ENCODE peak calls at places on chromosome 19, in nine cellular contexts. A is hepatocyte, N is SK-N-SH, U is GM23338, S is neural progenitor cell, B is GM23248, R is MM.1S, X is HCT116, M is OCI-LY7. V is an unnamed sample. For H3K79me2 and H3K36me3, the result is how much of the 10 kb centered on the place peaks cover.

GRCh38 chr19:52992109-52993004 is 21.4 kb upstream of the ERVV-1 start:
- DNase-seq in S (peak), X (no peak), R (no peak), U (peak), B (peak), N (peak), M (no peak), A (peak), V (no peak)

GRCh38 chr19:53942001-53942786 is 20.5 kb upstream of the CACNG8 start:
- DNase-seq in A (peak), U (peak), N (peak), M (no peak), B (peak), R (no peak), S (peak), X (no peak), V (peak)

GRCh38 chr19:43640424-43640757 is 741 bp upstream of the CADM4 start:
- DNase-seq in R (no peak), A (no peak), S (no peak), B (no peak), U (peak), X (no peak), N (no peak), M (no peak), V (no peak)

GRCh38 chr19:55081773-55082022 is 6.0 kb downstream of the EPS8L1 start:
- DNase-seq in N (peak), R (no peak), A (no peak), X (no peak), B (no peak), M (no peak), U (no peak), S (no peak), V (no peak)

GRCh38 chr19:38932425-38933179 is 1.9 kb downstream of the MRPS12 start:
- DNase-seq in U (peak), M (peak), B (peak), S (peak), N (no peak), X (peak), R (peak), A (no peak), V (peak)

GRCh38 chr19:11418518-11419506 is at the start of gene RGL3:
- DNase-seq in U (peak), B (peak), N (peak), A (peak), M (no peak), R (no peak), X (no peak), S (peak), V (peak)

GRCh38 chr19:14333101-14333871 is 48.0 kb upstream of the ADGRE5 start:
- DNase-seq in N (peak), X (no peak), S (peak), M (no peak), B (peak), A (peak), R (no peak), U (peak), V (peak)

GRCh38 chr19:52307275-52307674 is 10.3 kb downstream of the ZNF480 start:
- DNase-seq in N (no peak), A (no peak), M (peak), R (no peak), X (peak), S (peak), U (peak), B (peak), V (no peak)

GRCh38 chr19:39424934-39425333 is 10.8 kb downstream of the RPS16 start:
- DNase-seq in X (no peak), N (peak), R (no peak), B (no peak), S (no peak), M (no peak), A (no peak), U (no peak), V (no peak)

GRCh38 chr19:38993271-38993670 is 17.7 kb upstream of the FBXO17 start:
- DNase-seq in U (no peak), A (peak), M (no peak), R (no peak), B (peak), X (no peak), S (no peak), N (no peak), V (peak)

GRCh38 chr19:45670670-45671453 is 2.8 kb downstream of the GIPR start:
- DNase-seq in B (peak), R (no peak), N (peak), X (peak), A (peak), U (peak), M (peak), S (peak), V (peak)

GRCh38 chr19:35404879-35405622 is 34.2 kb downstream of the GPR42 start:
- DNase-seq in U (peak), X (no peak), B (peak), S (peak), A (peak), M (no peak), R (no peak), N (no peak), V (peak)

GRCh38 chr19:44603201-44603945 is 10.0 kb upstream of the IGSF23 start:
- DNase-seq in M (no peak), N (no peak), A (no peak), R (no peak), S (no peak), U (no peak), X (no peak), B (peak), V (peak)

GRCh38 chr19:55439052-55439451 is 4.0 kb downstream of the SHISA7 start:
- DNase-seq in A (no peak), X (no peak), U (no peak), R (no peak), N (no peak), B (no peak), S (no peak), M (no peak), V (no peak)

DNA sequence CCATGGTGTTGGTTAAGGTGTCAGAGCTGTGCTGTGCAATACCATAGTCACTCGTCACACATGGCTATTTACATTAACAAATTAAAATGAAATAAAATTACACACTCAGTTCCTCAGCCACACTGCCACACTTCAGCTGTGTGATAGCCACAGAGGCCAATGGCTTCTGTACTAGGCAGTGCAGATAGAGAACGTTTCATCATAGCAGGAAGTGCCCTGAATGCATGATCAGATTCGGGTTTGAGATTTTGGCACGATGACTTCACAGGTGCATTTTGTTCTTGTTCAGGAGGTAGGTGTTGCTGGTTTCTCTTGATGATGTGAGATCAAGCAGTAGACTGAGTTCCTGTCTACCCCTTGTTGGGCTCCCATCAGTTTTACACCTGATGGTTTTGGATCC is 6.5 kb downstream of the ARMC6 start:
- DNase-seq in A (no peak), B (no peak), M (peak), N (no peak), R (no peak), X (no peak), S (no peak), U (no peak), V (no peak)
- H3K79me2 ChIP-seq in A (half or more), B (half or more), M (half or more), N (half or more), R (half or more), X (half or more), S (half or more), U (half or more), V (half or more)

DNA sequence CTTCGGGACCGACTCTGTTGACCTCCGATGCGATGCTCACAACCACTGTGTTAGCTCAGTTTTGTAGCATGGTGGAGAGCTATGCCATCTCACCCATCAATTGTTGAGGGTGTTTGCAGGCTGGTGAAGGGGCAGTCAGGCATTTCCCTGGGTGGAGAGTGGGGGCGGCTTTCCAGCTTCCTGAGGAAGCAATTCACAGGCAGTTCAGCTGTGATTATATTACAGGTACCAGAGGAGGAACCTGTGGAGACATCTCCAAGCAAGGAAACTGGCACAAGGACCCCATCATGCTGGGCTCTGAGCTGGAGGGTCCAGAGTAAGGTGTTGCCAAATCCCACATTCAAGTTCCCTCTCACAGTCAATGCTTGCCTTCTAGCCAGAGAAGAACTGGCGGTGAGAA is 166.0 kb upstream of the ZNF536 start:
- DNase-seq in B (no peak), M (no peak), X (no peak), S (no peak), U (no peak), N (no peak), R (no peak), A (no peak), V (no peak)
- TF ChIP-seq EZH2phosphoT487 in B (no peak), M (no peak), X (no peak), S (no peak), U (no peak), N (no peak), R (no peak), A (no peak), V (no peak)

GRCh38 chr19:1046117-1046626 is 6.3 kb downstream of the ABCA7 start:
- DNase-seq in X (no peak), B (no peak), S (no peak), M (no peak), R (no peak), N (no peak), U (peak), A (no peak), V (no peak)
- H3K36me3 ChIP-seq in X (under half), B (under half), S (under half), M (under half), R (under half), N (under half), U (under half), A (under half), V (under half)

GRCh38 chr19:49615861-49616260 is 24.1 kb downstream of the RRAS start:
- DNase-seq in B (no peak), S (no peak), X (no peak), U (no peak), A (no peak), R (no peak), N (no peak), M (no peak), V (no peak)

GRCh38 chr19:49613374-49613773 is 22.4 kb downstream of the PRR12 start:
- DNase-seq in N (no peak), A (peak), M (no peak), B (peak), S (no peak), R (no peak), X (no peak), U (no peak), V (peak)

GRCh38 chr19:49616945-49617344 is 23.0 kb downstream of the RRAS start:
- DNase-seq in B (no peak), R (no peak), U (no peak), X (no peak), N (no peak), A (no peak), M (no peak), S (no peak), V (no peak)

GRCh38 chr19:49616532-49616931 is 23.4 kb downstream of the RRAS start:
- DNase-seq in M (no peak), N (no peak), R (no peak), A (no peak), X (no peak), U (no peak), B (no peak), S (no peak), V (no peak)

DNA sequence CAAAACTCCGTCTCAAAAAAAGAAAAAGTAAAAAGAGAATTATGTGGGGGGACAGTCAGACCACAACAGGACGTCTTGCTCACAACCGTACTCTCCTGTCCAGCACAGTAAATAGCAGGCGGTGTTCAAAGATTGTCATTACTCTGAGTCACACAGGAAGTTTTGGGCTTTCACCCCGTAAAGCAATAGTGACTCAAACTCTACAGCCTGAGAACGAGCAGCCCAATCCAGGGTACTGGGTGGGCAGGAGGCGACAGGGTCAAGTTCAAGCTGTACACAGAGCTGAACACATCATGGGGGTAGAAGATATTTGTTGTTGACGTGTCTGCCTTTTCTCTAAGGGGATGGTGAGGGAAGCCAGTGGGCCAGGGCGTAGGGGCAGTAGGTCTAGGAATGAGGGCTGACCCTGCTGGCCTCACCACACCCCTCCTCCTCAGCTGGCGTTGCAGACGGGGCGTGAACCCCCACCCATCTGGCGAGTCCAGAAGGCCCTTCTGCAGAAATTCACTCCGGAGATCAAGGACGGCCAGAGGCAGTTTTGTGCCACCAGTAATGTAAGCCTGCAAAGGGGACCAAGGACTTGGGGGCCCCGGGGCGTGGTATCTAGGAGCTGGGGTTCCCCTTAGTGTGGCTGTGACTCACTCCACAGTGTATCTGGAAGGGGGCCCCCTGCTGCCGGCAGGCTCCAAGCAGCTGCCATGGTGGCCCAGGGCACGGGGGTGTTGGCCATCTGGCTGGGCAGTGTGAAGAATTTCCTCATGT is 23.3 kb downstream of the PRR12 start:
- DNase-seq in R (no peak), B (peak), U (no peak), S (no peak), A (no peak), M (no peak), X (no peak), N (no peak), V (peak)
- H3K79me2 ChIP-seq in R (under half), B (half or more), U (half or more), S (half or more), A (half or more), M (under half), X (half or more), N (half or more), V (under half)

GRCh38 chr19:4624733-4625362 is 14.5 kb upstream of the TNFAIP8L1 start:
- DNase-seq in R (no peak), X (peak), M (no peak), S (peak), A (peak), B (no peak), U (peak), N (no peak), V (peak)
- TF ChIP-seq EZH2phosphoT487 in R (no peak), X (no peak), M (no peak), S (no peak), A (no peak), B (no peak), U (no peak), N (no peak), V (no peak)

GRCh38 chr19:21611659-21612402 is 106.4 kb downstream of the ZNF429 start:
- DNase-seq in N (no peak), B (no peak), X (no peak), U (no peak), M (no peak), S (no peak), R (no peak), A (no peak), V (no peak)

GRCh38 chr19:21608571-21608970 is 103.2 kb downstream of the ZNF429 start:
- DNase-seq in N (no peak), X (no peak), A (no peak), M (no peak), B (no peak), S (no peak), R (no peak), U (no peak), V (no peak)

GRCh38 chr19:21612403-21612872 is 107.0 kb downstream of the ZNF429 start:
- DNase-seq in N (no peak), U (no peak), M (no peak), R (no peak), B (no peak), S (no peak), X (no peak), A (no peak), V (no peak)

GRCh38 chr19:21610787-21611186 is 105.4 kb downstream of the ZNF429 start:
- DNase-seq in A (no peak), S (no peak), U (no peak), X (no peak), M (no peak), B (no peak), R (no peak), N (no peak), V (no peak)

GRCh38 chr19:21610341-21610740 is 104.9 kb downstream of the ZNF429 start:
- DNase-seq in X (no peak), M (no peak), N (no peak), A (no peak), U (no peak), S (no peak), R (no peak), B (no peak), V (no peak)
- H3K36me3 ChIP-seq in X (under half), M (under half), N (under half), A (under half), U (under half), S (under half), R (under half), B (under half), V (under half)

GRCh38 chr19:16618248-16618647 is 9.8 kb downstream of the MED26 start:
- DNase-seq in X (no peak), U (no peak), N (no peak), S (no peak), R (no peak), B (no peak), M (peak), A (no peak), V (no peak)

GRCh38 chr19:16613841-16614240 is 14.2 kb downstream of the MED26 start:
- DNase-seq in M (no peak), B (no peak), N (no peak), X (no peak), R (no peak), S (no peak), U (no peak), A (no peak), V (no peak)

GRCh38 chr19:16614941-16615340 is 13.1 kb downstream of the MED26 start:
- DNase-seq in R (no peak), U (no peak), X (no peak), M (no peak), B (no peak), A (no peak), S (no peak), N (no peak), V (peak)

GRCh38 chr19:16612631-16613030 is 15.4 kb downstream of the MED26 start:
- DNase-seq in S (no peak), X (no peak), M (no peak), N (no peak), A (no peak), B (no peak), U (no peak), R (no peak), V (no peak)

GRCh38 chr19:16615788-16616187 is 12.2 kb downstream of the MED26 start:
- DNase-seq in X (no peak), M (no peak), B (no peak), S (no peak), A (no peak), U (peak), N (peak), R (no peak), V (no peak)
- H3K79me2 ChIP-seq in X (half or more), M (half or more), B (half or more), S (half or more), A (half or more), U (half or more), N (half or more), R (half or more), V (half or more)

GRCh38 chr19:4987286-4987685 is 18.4 kb downstream of the KDM4B start:
- DNase-seq in N (no peak), S (no peak), R (no peak), U (no peak), M (no peak), X (no peak), A (no peak), B (no peak), V (no peak)

GRCh38 chr19:4986471-4986888 is 17.6 kb downstream of the KDM4B start:
- DNase-seq in M (no peak), N (no peak), S (no peak), A (no peak), B (no peak), R (no peak), X (no peak), U (no peak), V (no peak)

GRCh38 chr19:4990306-4990705 is 21.4 kb downstream of the KDM4B start:
- DNase-seq in R (no peak), M (no peak), U (no peak), B (no peak), A (no peak), N (peak), X (no peak), S (no peak), V (no peak)

GRCh38 chr19:4987692-4988370 is 18.9 kb downstream of the KDM4B start:
- DNase-seq in S (no peak), U (no peak), R (no peak), M (no peak), X (no peak), N (no peak), B (peak), A (no peak), V (no peak)

GRCh38 chr19:4988770-4989251 is 19.9 kb downstream of the KDM4B start:
- DNase-seq in A (no peak), R (no peak), X (no peak), S (no peak), B (peak), U (no peak), M (no peak), N (no peak), V (no peak)
- TF ChIP-seq EZH2phosphoT487 in A (no peak), R (no peak), X (no peak), S (no peak), B (no peak), U (no peak), M (no peak), N (no peak), V (no peak)

GRCh38 chr19:49492573-49493411 is 3.4 kb upstream of the RPS11 start:
- DNase-seq in U (peak), X (no peak), A (no peak), N (no peak), B (peak), R (peak), S (peak), M (peak), V (peak)
- H3K36me3 ChIP-seq in U (under half), X (under half), A (under half), N (under half), B (under half), R (under half), S (under half), M (half or more), V (half or more)

GRCh38 chr19:46860846-46861690 is at the start of gene ARHGAP35:
- DNase-seq in X (no peak), N (peak), U (peak), B (peak), M (peak), R (peak), A (peak), S (no peak), V (peak)

GRCh38 chr19:46862974-46863632 is 2.3 kb downstream of the ARHGAP35 start:
- DNase-seq in A (no peak), S (no peak), R (no peak), M (no peak), N (no peak), X (no peak), U (peak), B (peak), V (no peak)

GRCh38 chr19:46863818-46864629 is 3.2 kb downstream of the ARHGAP35 start:
- DNase-seq in U (peak), R (no peak), M (no peak), X (no peak), N (peak), B (peak), A (no peak), S (peak), V (peak)

GRCh38 chr19:46861691-46862503 is 1.1 kb downstream of the ARHGAP35 start:
- DNase-seq in U (peak), B (peak), N (no peak), A (no peak), S (peak), R (no peak), X (no peak), M (peak), V (peak)

DNA sequence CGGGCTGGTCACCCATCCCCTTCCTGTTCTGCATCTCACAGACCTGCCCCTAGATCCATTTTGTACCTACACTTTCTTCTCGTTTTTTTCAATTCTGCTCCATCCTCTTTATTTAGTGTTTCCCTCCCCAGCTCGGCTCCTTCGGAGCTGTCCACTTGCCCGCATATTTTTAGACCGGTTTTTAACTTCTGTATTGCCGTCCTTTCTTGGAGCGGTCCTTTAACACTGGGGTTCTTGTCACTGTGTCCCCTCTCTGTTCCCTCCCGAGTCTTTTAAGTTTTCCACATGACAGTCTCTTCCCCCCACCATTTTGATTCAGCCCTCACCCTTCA is 1.7 kb downstream of the ARHGAP35 start:
- DNase-seq in N (no peak), B (peak), U (no peak), M (no peak), R (no peak), A (no peak), S (no peak), X (no peak), V (no peak)
- H3K79me2 ChIP-seq in N (half or more), B (half or more), U (half or more), M (half or more), R (half or more), A (half or more), S (half or more), X (half or more), V (half or more)

V was measured in PC-3.